ENCODE peak calls at places on chromosomes 4 and X, in eight cellular contexts. Y is CD8-positive, alpha-beta memory T cell; T is NCI-H1048; G is upper lobe of right lung; M is AG04450; K is HT1080; A is right atrium auricular region; S is A549. V is an unnamed sample.

GRCh38 chr4:169619518-169619957 is 840 bp upstream of the CLCN3 start:
- DNase-seq in T (peak; percentile 15), A (no peak), K (peak; percentile 50), M (no peak), G (no peak), S (peak; percentile 68), Y (no peak), V (peak; percentile 77)

GRCh38 chr4:1871471-1872021 is 353 bp downstream of the NSD2 start:
- DNase-seq in K (no peak), Y (no peak), A (no peak), S (peak; percentile 38), G (peak; percentile 77), M (no peak), T (no peak), V (peak; percentile 59)

GRCh38 chrX:1099146-1099770 is 113.2 kb downstream of the CRLF2 start:
- DNase-seq in A (no peak), Y (no peak), T (no peak), G (no peak), M (no peak), K (no peak), S (no peak), V (no peak)

GRCh38 chrX:100647739-100648138 is 3.7 kb downstream of the SRPX2 start:
- DNase-seq in T (no peak), Y (no peak), A (no peak), S (no peak), G (no peak), K (no peak), M (no peak), V (peak; percentile 20)

GRCh38 chrX:134821370-134821769 is 163.1 kb upstream of the PLAC1 start:
- DNase-seq in G (no peak), A (no peak), K (peak; percentile 86), S (no peak), T (no peak), Y (no peak), M (no peak), V (peak; percentile 60)

GRCh38 chr4:54819044-54819443 is 161.3 kb downstream of the KIT start:
- DNase-seq in Y (no peak), M (no peak), K (no peak), A (no peak), G (no peak), T (no peak), S (no peak), V (no peak)

GRCh38 chrX:77788050-77788449 is 2.0 kb upstream of the ATRX start:
- DNase-seq in M (no peak), Y (peak; percentile 59), T (no peak), G (no peak), S (peak; percentile 88), K (peak; percentile 16), A (no peak), V (no peak)

GRCh38 chr4:8050555-8051206 is 107.9 kb downstream of the ABLIM2 start:
- DNase-seq in S (no peak), M (no peak), K (no peak), T (no peak), A (peak; percentile 71), Y (no peak), G (peak; percentile 87), V (peak; percentile 21)

GRCh38 chrX:78024349-78025108 is 55.1 kb upstream of the PGAM4 start:
- DNase-seq in M (no peak), A (no peak), S (peak; percentile 33), K (peak; percentile 70), G (peak; percentile 68), Y (peak; percentile 47), T (no peak), V (peak; percentile 10)

GRCh38 chrX:44042731-44043130 is 69.5 kb upstream of the NDP start:
- DNase-seq in G (no peak), M (no peak), A (no peak), Y (no peak), T (no peak), K (no peak), S (no peak), V (peak; percentile 10)

GRCh38 chr4:154622598-154622997 is 10.1 kb upstream of the FGG start:
- DNase-seq in Y (peak; percentile 33), S (peak; percentile 63), G (no peak), T (no peak), K (peak; percentile 54), M (peak; percentile 11), A (no peak), V (peak; percentile 64)

GRCh38 chr4:117326091-117326490 is 240.7 kb upstream of the TRAM1L1 start:
- DNase-seq in A (no peak), M (no peak), K (no peak), G (no peak), T (no peak), Y (no peak), S (no peak), V (no peak)

GRCh38 chr4:40877081-40877480 is 127.3 kb downstream of the NSUN7 start:
- DNase-seq in A (no peak), T (no peak), G (no peak), S (no peak), M (no peak), K (no peak), Y (no peak), V (no peak)

GRCh38 chr4:105520819-105521790 is 31.3 kb upstream of the ARHGEF38 start:
- DNase-seq in M (peak; percentile 11), K (peak; percentile 55), A (no peak), S (peak; percentile 34), G (no peak), T (peak; percentile 45), Y (peak; percentile 2), V (peak; percentile 51)

GRCh38 chr4:184417802-184418511 is 56.4 kb downstream of the IRF2 start:
- DNase-seq in K (peak; percentile 95), S (peak; percentile 60), Y (no peak), T (no peak), A (no peak), M (peak; percentile 43), G (no peak), V (peak; percentile 95)

GRCh38 chrX:23788521-23788920 is 5.5 kb downstream of the SAT1 start:
- DNase-seq in T (no peak), Y (no peak), M (no peak), S (peak; percentile 58), G (no peak), A (no peak), K (no peak), V (no peak)

GRCh38 chrX:54208531-54208930 is 25.5 kb upstream of the FAM120C start:
- DNase-seq in Y (no peak), M (no peak), S (no peak), K (no peak), G (no peak), T (no peak), A (no peak), V (peak; percentile 42)

GRCh38 chrX:125826774-125827451 is 339.2 kb downstream of the DCAF12L2 start:
- DNase-seq in G (no peak), M (no peak), K (no peak), A (no peak), S (no peak), T (no peak), Y (no peak), V (no peak)

GRCh38 chrX:48461830-48462229 is 8.2 kb downstream of the SLC38A5 start:
- DNase-seq in M (no peak), A (no peak), S (no peak), T (no peak), K (no peak), G (no peak), Y (no peak), V (peak; percentile 21)

GRCh38 chr4:5793514-5793913 is 82.5 kb downstream of the EVC start:
- DNase-seq in K (no peak), G (peak; percentile 20), Y (no peak), A (no peak), S (no peak), T (no peak), M (no peak), V (no peak)

GRCh38 chrX:134585446-134585845 is 72.8 kb downstream of the PLAC1 start:
- DNase-seq in T (no peak), G (no peak), Y (no peak), S (no peak), M (no peak), A (no peak), K (no peak), V (no peak)

GRCh38 chr4:123843137-123843536 is 446.5 kb downstream of the SPRY1 start:
- DNase-seq in S (no peak), T (no peak), G (no peak), M (no peak), K (no peak), Y (no peak), A (no peak), V (no peak)

GRCh38 chr4:1600211-1600780 is 83.8 kb downstream of the FAM53A start:
- DNase-seq in S (no peak), K (no peak), G (peak; percentile 47), M (no peak), T (no peak), A (no peak), Y (no peak), V (no peak)

GRCh38 chr4:123443401-123444297 is 47.1 kb downstream of the SPRY1 start:
- DNase-seq in T (no peak), A (no peak), M (no peak), K (no peak), S (no peak), Y (no peak), G (no peak), V (no peak)

GRCh38 chr4:47531241-47531953 is 46.3 kb downstream of the ATP10D start:
- DNase-seq in K (peak; percentile 94), A (no peak), T (no peak), Y (peak; percentile 58), M (peak; percentile 47), S (peak; percentile 24), G (peak; percentile 48), V (peak; percentile 83)

GRCh38 chrX:129667412-129667811 is 12.7 kb upstream of the APLN start:
- DNase-seq in M (no peak), A (no peak), G (no peak), K (no peak), T (no peak), S (no peak), Y (no peak), V (no peak)

GRCh38 chr4:11769425-11769824 is 340.7 kb upstream of the HS3ST1 start:
- DNase-seq in T (no peak), A (peak; percentile 64), G (no peak), S (no peak), Y (no peak), K (peak; percentile 34), M (no peak), V (no peak)

GRCh38 chr4:182904271-182904761 is 12.9 kb downstream of the DCTD start:
- DNase-seq in S (no peak), Y (no peak), G (no peak), T (no peak), K (no peak), M (no peak), A (no peak), V (no peak)

GRCh38 chr4:2862528-2862927 is 18.9 kb downstream of the ADD1 start:
- DNase-seq in K (peak; percentile 39), S (peak; percentile 4), T (no peak), A (no peak), Y (no peak), M (no peak), G (no peak), V (peak; percentile 71)

GRCh38 chr4:175054980-175055379 is 136.8 kb downstream of the ADAM29 start:
- DNase-seq in K (no peak), A (no peak), Y (no peak), S (no peak), T (no peak), M (no peak), G (no peak), V (no peak)

GRCh38 chr4:52051213-52051614 is at the start of gene SPATA18:
- DNase-seq in Y (no peak), T (no peak), S (peak; percentile 2), M (no peak), G (peak; percentile 76), K (no peak), A (no peak), V (peak; percentile 78)

GRCh38 chr4:56857601-56858301 is 36.2 kb upstream of the SPINK2 start:
- DNase-seq in S (no peak), Y (no peak), A (no peak), T (no peak), M (no peak), G (no peak), K (no peak), V (peak; percentile 37)

GRCh38 chrX:110050386-110050785 is 47.5 kb downstream of the TMEM164 start:
- DNase-seq in T (no peak), A (no peak), M (no peak), G (no peak), K (no peak), S (no peak), Y (no peak), V (no peak)

GRCh38 chr4:89797117-89797516 is 39.8 kb downstream of the SNCA start:
- DNase-seq in S (peak; percentile 1), A (no peak), G (no peak), K (peak; percentile 80), T (no peak), M (no peak), Y (no peak), V (peak; percentile 44)

V was measured in GM23248.